ENCODE peak calls at places on chromosomes 2 and 18, in six cellular contexts. K is IMR-90, V is BJ, O is fibroblast of the aortic adventitia, P is H1, B is GM13976. S is an unnamed sample.

GRCh38 chr2:225599856-225600255 is 200.3 kb downstream of the NYAP2 start:
- DNase-seq in K (no peak), V (no peak), O (no peak), P (no peak), B (no peak), S (no peak)

GRCh38 chr2:231765496-231765929 is 15.6 kb downstream of the PDE6D start:
- DNase-seq in K (no peak), V (no peak), O (no peak), P (no peak), B (peak), S (no peak)

GRCh38 chr2:32976409-32977063 is 29.8 kb downstream of the LTBP1 start:
- DNase-seq in K (no peak), V (no peak), O (no peak), P (no peak), B (no peak), S (no peak)

GRCh38 chr2:28348149-28348567 is 44.5 kb upstream of the FOSL2 start:
- DNase-seq in K (no peak), V (no peak), O (no peak), P (no peak), B (no peak), S (no peak)

GRCh38 chr18:61551586-61551985 is 218.4 kb downstream of the CDH20 start:
- DNase-seq in K (peak), V (peak), O (peak), P (peak), B (peak), S (peak)

GRCh38 chr18:25538175-25538922 is 186.4 kb upstream of the ZNF521 start:
- DNase-seq in K (peak), V (no peak), O (no peak), P (no peak), B (no peak), S (no peak)

GRCh38 chr2:3147641-3148530 is 229.7 kb downstream of the EIPR1 start:
- DNase-seq in K (no peak), V (no peak), O (no peak), P (no peak), B (no peak), S (no peak)

GRCh38 chr2:203077458-203077857 is 62.8 kb downstream of the NBEAL1 start:
- DNase-seq in K (peak), V (no peak), O (peak), P (no peak), B (no peak), S (peak)

GRCh38 chr2:64797881-64798590 is 144.3 kb upstream of the SERTAD2 start:
- DNase-seq in K (peak), V (no peak), O (peak), P (no peak), B (no peak), S (no peak)

GRCh38 chr2:65660340-65660739 is 227.9 kb upstream of the SPRED2 start:
- DNase-seq in K (peak), V (no peak), O (no peak), P (no peak), B (no peak), S (no peak)

GRCh38 chr18:3032721-3033120 is 19.8 kb upstream of the LPIN2 start:
- DNase-seq in K (no peak), V (no peak), O (no peak), P (no peak), B (no peak), S (no peak)

GRCh38 chr2:52498062-52498750 is 1269.4 kb upstream of the CHAC2 start:
- DNase-seq in K (no peak), V (no peak), O (no peak), P (no peak), B (no peak), S (no peak)

GRCh38 chr18:75183973-75184372 is 25.0 kb downstream of the PTGR3 start:
- DNase-seq in K (no peak), V (no peak), O (no peak), P (no peak), B (no peak), S (no peak)

GRCh38 chr2:97742381-97742847 is 29.0 kb downstream of the ZAP70 start:
- DNase-seq in K (no peak), V (no peak), O (no peak), P (no peak), B (no peak), S (no peak)

DNA sequence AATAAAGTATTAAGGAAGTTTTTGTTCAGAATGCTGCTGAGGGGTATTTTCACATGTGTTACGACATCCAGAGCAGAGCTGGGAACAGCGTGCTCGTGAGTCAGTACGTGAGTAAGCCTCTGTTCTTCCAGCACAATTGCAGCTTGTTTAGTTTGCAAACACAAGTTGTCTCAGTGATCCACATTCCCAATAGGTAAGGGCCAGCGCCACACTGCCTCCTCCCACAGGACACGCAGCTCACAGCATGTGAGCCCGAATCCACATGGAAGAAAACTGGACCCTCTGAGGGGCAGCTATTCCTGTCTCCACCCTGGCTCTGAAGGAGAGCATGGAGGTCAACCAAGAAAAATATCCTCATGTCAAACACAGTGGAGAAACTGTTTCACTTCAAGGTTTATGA is 173.9 kb upstream of the PID1 start:
- DNase-seq in K (peak), V (peak), O (peak), P (peak), B (no peak), S (peak)
- TF ChIP-seq CTCF in K (no peak), V (no peak), O (peak), P (no peak), B (no peak), S (peak)

GRCh38 chr18:12534820-12535219 is 123.1 kb downstream of the SPIRE1 start:
- DNase-seq in K (no peak), V (no peak), O (no peak), P (no peak), B (no peak), S (no peak)

GRCh38 chr18:12532661-12533060 is 124.9 kb downstream of the PRELID3A start:
- DNase-seq in K (no peak), V (no peak), O (no peak), P (no peak), B (no peak), S (no peak)

GRCh38 chr18:12531747-12532146 is 124.0 kb downstream of the PRELID3A start:
- DNase-seq in K (peak), V (no peak), O (no peak), P (no peak), B (no peak), S (peak)
- TF ChIP-seq CTCF in K (no peak), V (peak), O (no peak), P (peak), B (no peak), S (peak)

DNA sequence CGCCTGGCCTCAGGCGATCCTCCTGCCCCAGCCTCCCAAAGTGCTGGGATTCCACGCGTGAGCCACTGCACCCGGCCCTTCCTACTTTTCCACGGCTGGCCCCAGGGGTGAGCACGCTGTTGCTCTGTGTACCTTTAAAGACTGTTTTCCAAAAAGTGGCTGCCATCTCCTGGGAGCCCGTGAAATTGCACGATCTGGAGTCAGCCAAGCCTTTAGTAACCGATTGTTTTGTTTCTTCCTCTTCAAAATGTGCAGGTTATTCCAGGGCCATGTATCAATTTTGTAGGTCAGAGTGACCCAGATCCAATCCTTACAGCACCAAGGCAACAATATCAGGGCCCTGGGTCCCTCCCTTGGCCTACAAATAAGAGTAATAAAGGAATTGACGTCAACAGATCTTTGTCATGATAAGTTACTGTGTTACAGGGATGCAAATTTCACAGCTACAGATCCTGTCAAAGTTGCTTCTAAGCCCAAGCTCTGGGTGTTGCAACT is 135.6 kb upstream of the ZNF236 start:
- DNase-seq in K (peak), V (no peak), O (peak), P (no peak), B (peak), S (peak)
- TF ChIP-seq CTCF in K (peak), V (peak), O (peak), P (peak), B (peak), S (peak)

GRCh38 chr2:45237850-45238542 is 228.7 kb upstream of the SIX2 start:
- DNase-seq in K (peak), V (peak), O (peak), P (no peak), B (no peak), S (peak)
- TF ChIP-seq CTCF in K (peak), V (peak), O (peak), P (no peak), B (no peak), S (peak)

GRCh38 chr2:222430071-222430470 is 5.7 kb downstream of the SGPP2 start:
- DNase-seq in K (no peak), V (no peak), O (no peak), P (no peak), B (no peak), S (no peak)
- TF ChIP-seq CTCF in K (no peak), V (no peak), O (no peak), P (no peak), B (no peak), S (no peak)

GRCh38 chr2:219484343-219485200 is 14.1 kb upstream of the GMPPA start:
- DNase-seq in K (no peak), V (no peak), O (no peak), P (no peak), B (no peak), S (no peak)

GRCh38 chr2:219485201-219485580 is 13.5 kb upstream of the GMPPA start:
- DNase-seq in K (no peak), V (no peak), O (no peak), P (no peak), B (no peak), S (no peak)

GRCh38 chr2:219482674-219483405 is 15.9 kb upstream of the GMPPA start:
- DNase-seq in K (no peak), V (no peak), O (no peak), P (no peak), B (no peak), S (no peak)

GRCh38 chr2:219486424-219486959 is 12.2 kb upstream of the GMPPA start:
- DNase-seq in K (no peak), V (no peak), O (no peak), P (no peak), B (no peak), S (no peak)

GRCh38 chr2:219483451-219484342 is 15.0 kb upstream of the GMPPA start:
- DNase-seq in K (no peak), V (no peak), O (no peak), P (no peak), B (no peak), S (no peak)
- TF ChIP-seq CTCF in K (no peak), V (no peak), O (no peak), P (no peak), B (no peak), S (no peak)